ENCODE peak calls at places on chromosome 17, in six cellular contexts. Y is osteocyte, R is head of caudate nucleus, X is Calu3, O is Daoy, W is NAMALWA. K is an unnamed sample.

GRCh38 chr17:40821536-40821935 is 878 bp downstream of the KRT10 start:
- DNase-seq in R (no peak), W (no peak), X (no peak), Y (no peak), O (no peak), K (no peak)

GRCh38 chr17:74128456-74128855 is 75.0 kb upstream of the RPL38 start:
- DNase-seq in W (no peak), O (no peak), R (no peak), Y (no peak), X (no peak), K (no peak)

GRCh38 chr17:30232822-30233427 is 2.6 kb downstream of the SLC6A4 start:
- DNase-seq in W (no peak), Y (no peak), X (no peak), O (no peak), R (no peak), K (no peak)

GRCh38 chr17:2174471-2175293 is 119.8 kb downstream of the HIC1 start:
- DNase-seq in X (no peak), W (no peak), O (peak; percentile 86), R (no peak), Y (peak; percentile 87), K (peak; percentile 7)

GRCh38 chr17:56175299-56175935 is 22.1 kb downstream of the ANKFN1 start:
- DNase-seq in Y (no peak), O (no peak), R (no peak), W (no peak), X (no peak), K (no peak)

GRCh38 chr17:77831497-77832179 is 126.9 kb upstream of the TNRC6C start:
- DNase-seq in X (peak; percentile 43), Y (no peak), O (peak; percentile 86), R (no peak), W (no peak), K (no peak)

GRCh38 chr17:4187076-4187475 is 44.1 kb downstream of the CYB5D2 start:
- DNase-seq in X (no peak), O (no peak), Y (no peak), W (no peak), R (no peak), K (no peak)

GRCh38 chr17:7552621-7553051 is 3.8 kb downstream of the TNFSF12 start:
- DNase-seq in W (no peak), Y (no peak), R (no peak), O (no peak), X (no peak), K (peak; percentile 31)

GRCh38 chr17:6666077-6666521 is 14.5 kb downstream of the C17orf100 start:
- DNase-seq in X (peak; percentile 72), O (peak; percentile 84), W (peak; percentile 64), R (peak; percentile 80), Y (no peak), K (peak; percentile 74)

GRCh38 chr17:45813051-45813731 is 29.1 kb downstream of the CRHR1 start:
- DNase-seq in X (no peak), W (peak; percentile 15), Y (no peak), O (peak; percentile 45), R (peak; percentile 81), K (no peak)

GRCh38 chr17:11326492-11326891 is 85.5 kb downstream of the SHISA6 start:
- DNase-seq in W (no peak), Y (no peak), O (no peak), X (no peak), R (no peak), K (no peak)

GRCh38 chr17:57570740-57571344 is 174.3 kb downstream of the CCDC182 start:
- DNase-seq in R (no peak), X (no peak), O (no peak), Y (no peak), W (no peak), K (no peak)

GRCh38 chr17:39972271-39972670 is 8.3 kb upstream of the PSMD3 start:
- DNase-seq in X (no peak), O (no peak), R (peak; percentile 70), Y (no peak), W (no peak), K (no peak)

GRCh38 chr17:80779961-80780380 is 211.7 kb upstream of the CHMP6 start:
- DNase-seq in X (no peak), O (no peak), R (no peak), W (no peak), Y (no peak), K (peak; percentile 92)

GRCh38 chr17:44219126-44219635 is 294 bp downstream of the UBTF start:
- DNase-seq in W (peak; percentile 81), O (peak; percentile 77), R (peak; percentile 77), Y (peak; percentile 89), X (peak; percentile 90), K (peak; percentile 60)

GRCh38 chr17:74361613-74362391 is at the start of gene BTBD17:
- DNase-seq in W (no peak), X (peak; percentile 74), O (peak; percentile 66), Y (no peak), R (peak; percentile 59), K (peak; percentile 25)

GRCh38 chr17:58358408-58359172 is 6.6 kb upstream of the SUPT4H1 start:
- DNase-seq in R (no peak), O (no peak), Y (no peak), W (no peak), X (no peak), K (no peak)

GRCh38 chr17:32152130-32152529 is 9.8 kb downstream of the RHOT1 start:
- DNase-seq in O (no peak), W (no peak), Y (no peak), R (no peak), X (no peak), K (peak; percentile 91)

GRCh38 chr17:27463235-27463677 is 7.0 kb downstream of the KSR1 start:
- DNase-seq in X (no peak), W (no peak), R (no peak), O (peak; percentile 62), Y (no peak), K (no peak)

GRCh38 chr17:17376362-17376761 is 73.2 kb downstream of the NT5M start:
- DNase-seq in W (no peak), O (no peak), Y (no peak), R (no peak), X (no peak), K (no peak)

GRCh38 chr17:46770818-46771600 is 47.5 kb downstream of the WNT3 start:
- DNase-seq in X (peak; percentile 82), Y (no peak), O (peak; percentile 74), R (peak; percentile 50), W (peak; percentile 77), K (peak; percentile 39)

GRCh38 chr17:65183736-65184135 is 46.6 kb downstream of the RGS9 start:
- DNase-seq in O (no peak), Y (no peak), W (no peak), R (no peak), X (no peak), K (no peak)

GRCh38 chr17:73072254-73072962 is 20.1 kb downstream of the SLC39A11 start:
- DNase-seq in O (no peak), X (no peak), R (peak; percentile 36), Y (no peak), W (no peak), K (no peak)

GRCh38 chr17:17575360-17576251 is 15.9 kb downstream of the PEMT start:
- DNase-seq in X (no peak), O (peak; percentile 46), R (no peak), W (no peak), Y (no peak), K (peak; percentile 74)